ENCODE peak calls at places on chromosome 17, in six cellular contexts. N, H, W, T, M and Q are unnamed samples.

GRCh38 chr17:38917259-38917658 is 8.2 kb upstream of the LASP1NB start:
- DNase-seq in N (no peak), H (no peak), W (no peak), T (no peak), M (no peak), Q (no peak)

GRCh38 chr17:28370035-28370743 is at the start of gene VTN:
- DNase-seq in N (no peak), H (no peak), W (peak; percentile 70), T (peak; percentile 78), M (no peak), Q (no peak)

GRCh38 chr17:67030641-67031040 is 13.7 kb upstream of the CACNG1 start:
- DNase-seq in N (no peak), H (no peak), W (no peak), T (no peak), M (no peak), Q (no peak)

GRCh38 chr17:68566145-68566738 is 34.9 kb downstream of the FAM20A start:
- DNase-seq in N (no peak), H (no peak), W (no peak), T (no peak), M (peak; percentile 90), Q (no peak)

GRCh38 chr17:35132099-35132498 is 10.0 kb downstream of the NLE1 start:
- DNase-seq in N (no peak), H (no peak), W (no peak), T (no peak), M (no peak), Q (no peak)

GRCh38 chr17:11757796-11758195 is 159.5 kb downstream of the DNAH9 start:
- DNase-seq in N (no peak), H (no peak), W (no peak), T (no peak), M (no peak), Q (no peak)

GRCh38 chr17:13476722-13477121 is 125.0 kb downstream of the HS3ST3A1 start:
- DNase-seq in N (no peak), H (no peak), W (no peak), T (no peak), M (peak; percentile 48), Q (no peak)

GRCh38 chr17:21029032-21029431 is 13.8 kb downstream of the USP22 start:
- DNase-seq in N (no peak), H (no peak), W (no peak), T (no peak), M (peak; percentile 82), Q (no peak)

GRCh38 chr17:73485130-73485529 is 159.1 kb downstream of the SDK2 start:
- DNase-seq in N (no peak), H (no peak), W (no peak), T (no peak), M (no peak), Q (no peak)

GRCh38 chr17:40596261-40596919 is 31.1 kb upstream of the CCR7 start:
- DNase-seq in N (no peak), H (no peak), W (no peak), T (peak; percentile 86), M (no peak), Q (no peak)

DNA sequence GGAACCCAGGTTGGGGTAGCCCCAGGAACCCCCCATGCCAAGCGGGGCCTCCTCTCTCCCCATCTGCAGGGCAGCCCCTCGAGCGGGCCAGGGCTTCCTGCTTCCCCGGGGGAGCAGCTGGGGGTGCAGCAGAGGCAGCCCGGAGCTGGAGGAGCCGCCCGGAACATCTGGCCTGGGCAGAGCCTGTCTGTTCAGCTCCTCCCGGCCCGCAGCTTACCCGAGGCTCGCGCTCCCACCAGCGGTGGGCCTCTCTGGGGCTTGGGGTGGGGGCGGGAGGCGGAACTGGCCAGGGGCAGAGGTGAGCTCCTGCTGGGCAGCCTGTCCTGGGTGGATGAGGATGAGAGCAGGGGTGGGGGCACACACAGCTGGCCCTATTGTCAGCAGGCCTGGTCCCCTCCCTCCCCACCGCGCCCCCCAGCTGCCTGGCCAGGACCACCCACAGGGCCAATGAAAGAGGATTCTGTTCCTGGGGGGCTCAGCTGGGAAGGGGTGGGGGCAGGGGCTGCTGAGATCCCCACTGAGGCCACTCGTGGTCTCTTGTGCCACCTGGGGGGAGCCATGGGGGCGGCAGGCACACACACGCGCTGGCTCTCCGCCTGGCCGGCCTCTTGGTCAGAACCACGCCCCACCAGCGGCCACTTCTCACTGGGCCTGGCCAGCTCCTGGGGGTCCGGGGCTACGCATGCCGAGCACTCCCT is 34.7 kb downstream of the BAHCC1 start:
- DNase-seq in N (no peak), H (no peak), W (no peak), T (no peak), M (peak; percentile 53), Q (no peak)
- TF ChIP-seq CTCF in N (peak; percentile 4), H (no peak), W (no peak), T (no peak), M (peak; percentile 5), Q (no peak)

GRCh38 chr17:10614536-10615155 is 42.5 kb downstream of the MYH3 start:
- DNase-seq in N (peak; percentile 67), H (peak; percentile 28), W (peak; percentile 77), T (peak; percentile 77), M (peak; percentile 70), Q (peak; percentile 77)
- TF ChIP-seq CTCF in N (peak; percentile 65), H (peak; percentile 88), W (peak; percentile 89), T (peak; percentile 84), M (peak; percentile 96), Q (peak; percentile 91)

GRCh38 chr17:4017377-4017776 is 53.1 kb upstream of the ATP2A3 start:
- DNase-seq in N (no peak), H (no peak), W (no peak), T (no peak), M (no peak), Q (no peak)
- TF ChIP-seq CTCF in N (peak; percentile 20), H (no peak), W (no peak), T (peak; percentile 25), M (no peak), Q (peak; percentile 26)

DNA sequence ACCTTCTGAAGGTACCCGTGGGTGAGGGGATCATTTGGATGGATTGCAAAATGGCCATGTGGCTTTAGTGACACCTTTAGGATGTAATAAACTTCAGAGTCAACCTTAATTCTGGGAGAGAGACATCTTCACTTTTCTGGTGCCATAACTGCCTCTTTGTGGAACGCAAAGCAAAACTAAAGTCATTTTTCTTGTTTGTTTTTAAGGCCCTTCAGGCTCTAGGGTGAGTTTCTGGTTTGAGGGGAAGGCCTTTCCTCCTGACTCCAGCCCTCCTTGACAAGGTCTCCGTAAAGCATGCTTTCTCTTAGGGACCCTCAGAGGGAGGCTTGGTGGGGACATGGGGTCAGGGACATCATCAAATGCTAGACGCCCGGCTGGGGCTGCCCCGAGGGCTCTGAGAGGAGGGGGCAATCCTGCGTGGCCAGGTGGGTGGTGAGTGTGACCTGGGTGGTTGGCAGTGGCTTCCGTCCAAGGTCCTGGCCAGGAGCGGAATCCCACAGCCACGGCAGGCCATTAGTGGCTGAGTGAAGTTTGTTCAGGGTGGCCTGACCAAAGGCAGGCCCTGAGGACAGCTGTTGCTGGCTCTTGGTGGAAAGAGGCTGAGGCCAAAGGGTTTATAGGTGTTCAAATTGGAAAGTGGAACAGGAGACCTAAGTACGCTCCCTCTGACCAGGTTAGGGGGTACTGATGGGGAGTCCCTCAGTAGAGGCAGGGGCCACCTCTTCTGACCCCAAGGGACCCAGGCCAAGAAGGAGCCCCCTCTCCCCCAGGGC is 112.2 kb downstream of the METRNL start:
- DNase-seq in N (no peak), H (no peak), W (no peak), T (no peak), M (no peak), Q (no peak)
- TF ChIP-seq CTCF in N (no peak), H (no peak), W (no peak), T (no peak), M (no peak), Q (no peak)

DNA sequence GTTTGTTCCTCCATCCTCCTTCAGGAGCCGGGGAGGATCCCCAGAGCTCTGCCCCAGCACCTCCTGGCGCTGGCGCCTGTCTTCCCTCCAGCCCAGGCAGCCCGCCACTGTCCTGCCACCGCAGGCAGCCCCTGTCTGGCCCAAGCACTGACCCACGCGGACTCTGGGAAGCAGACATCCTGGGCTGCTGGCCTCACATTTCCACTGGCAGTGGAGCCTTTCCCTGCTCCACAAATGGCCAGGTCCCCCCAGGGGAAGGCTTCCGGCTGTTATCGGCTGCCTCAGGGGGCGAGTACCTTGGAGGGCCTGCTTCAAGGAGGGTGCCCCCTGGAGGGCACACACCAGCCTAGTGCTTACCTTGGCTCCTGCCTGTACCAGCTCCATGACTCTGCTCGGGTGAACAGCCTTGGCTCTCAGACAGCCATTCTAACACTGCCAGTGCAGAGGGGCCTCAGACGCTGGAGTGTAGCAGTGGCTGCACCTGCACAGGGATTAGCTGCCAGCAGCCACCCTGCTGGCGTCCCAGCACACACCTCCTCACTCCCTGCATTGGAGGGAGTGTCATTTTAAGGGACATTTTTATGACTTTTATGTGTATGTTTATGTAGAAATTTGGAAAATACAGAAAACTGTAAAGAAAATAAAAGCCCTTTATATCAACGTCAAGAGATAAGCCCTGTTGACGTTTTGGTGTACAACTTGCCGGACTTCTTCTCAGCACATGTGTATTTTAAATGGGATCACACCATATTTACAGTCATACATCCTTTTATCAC is 21.0 kb downstream of the ACE start:
- DNase-seq in N (no peak), H (no peak), W (peak; percentile 52), T (no peak), M (no peak), Q (peak; percentile 51)
- TF ChIP-seq CTCF in N (no peak), H (peak; percentile 22), W (peak; percentile 23), T (peak; percentile 16), M (peak; percentile 13), Q (peak; percentile 30)

GRCh38 chr17:8900626-8901585 is 33.4 kb upstream of the PIK3R6 start:
- DNase-seq in N (peak; percentile 48), H (no peak), W (no peak), T (no peak), M (no peak), Q (no peak)
- TF ChIP-seq CTCF in N (peak; percentile 7), H (no peak), W (no peak), T (no peak), M (no peak), Q (no peak)